ENCODE peak calls at places on chromosomes 1 and 21, in eight cellular contexts. O is heart right ventricle, L is A549, R is tibial nerve, Y is dorsolateral prefrontal cortex, P is adrenal gland, I is heart left ventricle, D is IMR-90. X is an unnamed sample.

GRCh38 chr1:107593436-107594209 is 371.4 kb downstream of the VAV3 start:
- DNase-seq in O (no peak), L (no peak), R (no peak), Y (no peak), P (no peak), I (no peak), D (no peak), X (peak)

GRCh38 chr1:95086949-95087533 is 14.3 kb upstream of the ALG14 start:
- DNase-seq in O (no peak), L (peak), R (no peak), Y (no peak), P (no peak), I (no peak), D (peak), X (peak)

GRCh38 chr1:33578557-33579448 is 106.4 kb downstream of the ZSCAN20 start:
- DNase-seq in O (no peak), L (no peak), R (no peak), Y (no peak), P (no peak), I (no peak), D (no peak), X (no peak)

GRCh38 chr1:36137776-36138175 is 11.5 kb downstream of the TRAPPC3 start:
- DNase-seq in O (no peak), L (no peak), R (no peak), Y (no peak), P (no peak), I (no peak), D (no peak), X (no peak)

GRCh38 chr1:20029178-20029912 is 40.6 kb upstream of the PLA2G5 start:
- DNase-seq in O (peak), L (no peak), R (no peak), Y (no peak), P (no peak), I (peak), D (no peak), X (no peak)

GRCh38 chr1:27027575-27028250 is 15.1 kb upstream of the TENT5B start:
- DNase-seq in O (no peak), L (no peak), R (no peak), Y (no peak), P (no peak), I (no peak), D (no peak), X (no peak)

GRCh38 chr21:43928230-43928607 is 63.2 kb downstream of the AGPAT3 start:
- DNase-seq in O (no peak), L (no peak), R (no peak), Y (no peak), P (no peak), I (peak), D (no peak), X (no peak)

GRCh38 chr1:220483700-220484099 is 44.2 kb upstream of the MARK1 start:
- DNase-seq in O (no peak), L (peak), R (no peak), Y (no peak), P (no peak), I (peak), D (no peak), X (no peak)

GRCh38 chr1:209879539-209879938 is 51.8 kb downstream of the UTP25 start:
- DNase-seq in O (no peak), L (peak), R (no peak), Y (peak), P (no peak), I (no peak), D (no peak), X (peak)

GRCh38 chr21:45228171-45228641 is 59.5 kb downstream of the POFUT2 start:
- DNase-seq in O (no peak), L (peak), R (no peak), Y (no peak), P (no peak), I (no peak), D (peak), X (peak)

GRCh38 chr21:37164742-37165141 is 91.7 kb downstream of the TTC3 start:
- DNase-seq in O (no peak), L (no peak), R (no peak), Y (no peak), P (no peak), I (no peak), D (no peak), X (no peak)

GRCh38 chr21:37168666-37169065 is 95.6 kb downstream of the TTC3 start:
- DNase-seq in O (no peak), L (no peak), R (no peak), Y (no peak), P (no peak), I (no peak), D (no peak), X (no peak)

GRCh38 chr21:37172646-37173045 is 94.5 kb downstream of the VPS26C start:
- DNase-seq in O (no peak), L (no peak), R (no peak), Y (no peak), P (no peak), I (no peak), D (no peak), X (no peak)

GRCh38 chr21:37165606-37166005 is 92.6 kb downstream of the TTC3 start:
- DNase-seq in O (no peak), L (no peak), R (no peak), Y (no peak), P (no peak), I (no peak), D (no peak), X (no peak)

DNA sequence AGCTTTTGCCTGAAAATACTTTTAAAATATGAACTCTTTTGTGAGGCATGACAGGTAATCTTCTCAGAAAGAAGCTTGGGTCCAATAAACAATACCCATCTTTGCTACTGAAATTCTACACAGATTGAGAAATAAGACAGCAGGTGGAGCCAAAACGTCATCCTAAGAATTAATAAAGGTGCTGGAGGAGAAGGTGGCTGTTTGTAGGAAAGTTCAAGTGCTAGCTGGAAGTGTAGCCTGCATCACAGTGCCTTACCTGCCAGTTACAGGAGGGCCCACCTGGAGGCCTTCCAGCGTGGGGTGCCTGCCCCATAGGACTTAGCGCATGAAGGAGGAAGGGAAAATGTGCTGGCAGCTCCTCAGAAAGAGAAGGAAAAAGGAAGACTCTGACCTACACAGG is 93.7 kb downstream of the TTC3 start:
- DNase-seq in O (no peak), L (peak), R (no peak), Y (no peak), P (no peak), I (no peak), D (no peak), X (peak)
- TF ChIP-seq CTCF in O (peak), L (peak), R (no peak), Y (peak), P (peak), I (peak), D (peak), X (peak)

GRCh38 chr1:159921251-159921650 is 4.1 kb downstream of the TAGLN2 start:
- DNase-seq in O (no peak), L (no peak), R (no peak), Y (no peak), P (no peak), I (no peak), D (peak), X (no peak)

GRCh38 chr1:159919236-159919865 is 6.0 kb downstream of the TAGLN2 start:
- DNase-seq in O (no peak), L (no peak), R (no peak), Y (no peak), P (no peak), I (peak), D (no peak), X (no peak)

GRCh38 chr1:159921700-159922498 is 3.4 kb downstream of the TAGLN2 start:
- DNase-seq in O (peak), L (no peak), R (no peak), Y (no peak), P (no peak), I (peak), D (peak), X (no peak)

GRCh38 chr1:159920202-159920601 is 5.1 kb downstream of the TAGLN2 start:
- DNase-seq in O (no peak), L (no peak), R (no peak), Y (no peak), P (no peak), I (peak), D (no peak), X (no peak)

DNA sequence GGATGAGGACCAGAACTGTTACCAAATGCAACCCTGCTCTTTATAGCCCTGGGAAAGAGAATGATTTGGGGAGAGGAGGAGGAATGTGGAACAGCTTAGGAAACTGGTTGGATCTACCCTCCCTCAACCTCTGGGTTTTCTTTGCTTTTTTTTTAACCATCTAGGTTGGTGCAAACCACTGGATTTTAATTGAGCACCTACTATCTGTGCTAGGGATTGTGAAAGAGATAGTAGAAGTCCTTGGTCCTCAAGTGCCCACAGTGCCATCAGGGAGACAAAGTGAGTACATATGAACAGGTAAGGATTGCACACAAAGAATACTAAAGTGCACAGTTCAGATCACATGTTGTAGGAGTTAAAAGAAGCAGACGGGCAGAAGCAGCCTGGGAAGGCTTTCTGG is 4.7 kb downstream of the TAGLN2 start:
- DNase-seq in O (no peak), L (no peak), R (no peak), Y (no peak), P (no peak), I (no peak), D (no peak), X (no peak)
- H3K27ac ChIP-seq in O (peak), L (peak), R (no peak), Y (no peak), P (no peak), I (no peak), D (no peak), X (peak)

GRCh38 chr21:31901342-31901741 is 28.5 kb downstream of the HUNK start:
- DNase-seq in O (no peak), L (no peak), R (no peak), Y (no peak), P (no peak), I (no peak), D (no peak), X (no peak)
- TF ChIP-seq CTCF in O (no peak), L (no peak), R (no peak), Y (no peak), P (no peak), I (no peak), D (no peak), X (no peak)

GRCh38 chr1:43292151-43292550 is 6.8 kb upstream of the C1orf210 start:
- DNase-seq in O (no peak), L (no peak), R (no peak), Y (no peak), P (no peak), I (no peak), D (no peak), X (no peak)

GRCh38 chr1:43288058-43288784 is 2.8 kb upstream of the C1orf210 start:
- DNase-seq in O (no peak), L (no peak), R (no peak), Y (no peak), P (no peak), I (peak), D (no peak), X (no peak)

GRCh38 chr1:43286533-43286932 is 1.2 kb upstream of the C1orf210 start:
- DNase-seq in O (no peak), L (no peak), R (no peak), Y (no peak), P (no peak), I (no peak), D (no peak), X (no peak)

GRCh38 chr1:43286115-43286514 is 734 bp upstream of the C1orf210 start:
- DNase-seq in O (no peak), L (no peak), R (no peak), Y (no peak), P (no peak), I (peak), D (no peak), X (no peak)

DNA sequence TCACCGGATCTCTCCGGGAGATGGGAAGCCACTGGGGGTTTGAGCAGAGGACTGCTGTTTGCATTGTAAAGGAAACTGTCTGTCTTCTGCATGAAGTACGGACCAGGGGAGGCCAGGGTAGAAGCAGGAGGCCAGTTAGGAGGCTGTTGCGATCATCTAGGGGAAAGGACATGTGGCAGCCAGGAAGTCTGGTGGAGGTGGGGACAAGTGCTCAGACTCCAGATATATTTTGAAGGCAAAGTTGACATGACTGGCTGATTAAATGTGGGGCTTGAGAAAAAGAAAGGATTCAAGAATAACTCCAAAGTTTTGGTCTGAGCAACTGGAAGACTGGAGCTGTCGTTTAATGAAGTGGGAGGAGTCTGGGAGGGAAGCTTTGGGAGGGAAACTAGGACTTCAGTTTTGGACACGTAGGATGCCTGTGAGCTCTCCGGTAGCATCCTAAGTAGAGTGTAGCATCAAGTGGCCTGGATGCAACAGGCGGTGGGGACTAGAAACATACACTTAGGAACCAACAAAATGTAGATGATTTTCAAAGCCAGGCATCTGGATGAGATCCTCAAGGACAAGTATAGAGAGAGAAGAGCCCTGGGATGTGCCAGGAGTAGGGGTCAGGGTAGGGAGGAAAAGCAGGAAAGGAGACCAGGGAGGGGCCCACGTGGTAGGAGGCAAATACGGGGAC is 3.5 kb upstream of the C1orf210 start:
- DNase-seq in O (no peak), L (no peak), R (no peak), Y (no peak), P (no peak), I (peak), D (no peak), X (no peak)
- H3K27ac ChIP-seq in O (no peak), L (no peak), R (no peak), Y (peak), P (no peak), I (no peak), D (no peak), X (no peak)

DNA sequence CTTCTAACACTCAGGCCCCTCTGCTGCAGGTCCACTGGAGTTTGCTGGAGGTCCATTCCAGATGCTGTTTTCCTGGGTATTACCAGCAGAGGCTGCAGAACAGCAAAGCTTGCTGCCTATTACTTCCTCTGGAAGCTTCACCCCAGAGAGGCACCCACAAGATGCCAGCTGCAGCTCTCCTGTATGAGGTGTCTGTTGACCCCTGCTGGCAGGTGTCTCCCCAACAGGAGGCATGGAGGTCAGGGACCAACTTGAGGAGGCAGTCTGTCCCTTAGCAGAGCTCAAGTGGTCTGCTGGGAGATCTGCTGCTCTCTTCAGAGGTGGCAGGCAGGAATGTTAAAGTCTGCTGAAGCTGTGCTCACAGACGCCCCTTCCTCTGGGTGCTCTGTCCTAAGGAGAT is 204.8 kb downstream of the FCRL5 start:
- DNase-seq in O (no peak), L (no peak), R (no peak), Y (no peak), P (no peak), I (no peak), D (no peak), X (no peak)
- TF ChIP-seq CTCF in O (no peak), L (no peak), R (no peak), Y (no peak), P (no peak), I (no peak), D (no peak), X (no peak)

GRCh38 chr1:96596226-96596625 is 125.4 kb upstream of the PTBP2 start:
- DNase-seq in O (no peak), L (peak), R (no peak), Y (no peak), P (no peak), I (no peak), D (peak), X (peak)

GRCh38 chr1:96598416-96599168 is 123.0 kb upstream of the PTBP2 start:
- DNase-seq in O (no peak), L (no peak), R (no peak), Y (no peak), P (no peak), I (no peak), D (peak), X (no peak)
- H3K27ac ChIP-seq in O (no peak), L (no peak), R (no peak), Y (peak), P (no peak), I (no peak), D (peak), X (no peak)

DNA sequence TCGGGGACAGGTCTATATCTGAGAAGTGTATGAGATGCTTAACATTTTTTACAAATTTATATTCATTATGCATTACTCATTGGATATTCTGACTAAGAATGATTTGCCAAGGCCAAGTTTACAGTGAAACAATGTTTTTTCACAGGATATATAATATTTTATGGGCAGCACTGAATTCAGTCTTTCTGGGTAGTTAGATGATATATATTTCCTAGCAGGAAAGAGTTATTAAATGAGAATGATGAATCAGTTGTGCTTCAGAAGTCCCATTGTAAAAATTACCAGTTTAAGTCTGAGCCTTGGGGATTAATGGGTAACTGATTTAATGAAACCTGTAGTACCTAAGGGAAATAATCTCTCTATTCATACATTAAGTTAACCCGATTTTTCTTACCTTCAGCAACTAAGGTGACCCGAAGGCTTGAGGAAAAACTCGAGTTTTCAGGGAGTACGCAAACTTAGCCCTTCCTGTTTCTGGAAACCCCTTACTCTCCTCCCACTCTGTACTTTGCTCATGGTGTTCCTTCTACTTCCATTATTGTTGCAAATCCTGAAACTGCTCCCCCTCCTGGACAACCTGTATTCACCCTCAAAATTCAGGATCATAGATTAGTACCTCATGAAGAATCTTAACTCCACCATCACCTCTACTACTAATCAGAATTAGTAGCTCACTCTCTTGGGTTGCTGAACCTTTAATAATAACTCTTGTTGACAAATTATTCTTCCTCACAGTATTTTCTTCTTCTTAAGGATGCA is 135.1 kb downstream of the AK5 start:
- DNase-seq in O (no peak), L (peak), R (no peak), Y (no peak), P (no peak), I (no peak), D (peak), X (no peak)
- TF ChIP-seq CTCF in O (no peak), L (peak), R (peak), Y (peak), P (peak), I (no peak), D (peak), X (no peak)

DNA sequence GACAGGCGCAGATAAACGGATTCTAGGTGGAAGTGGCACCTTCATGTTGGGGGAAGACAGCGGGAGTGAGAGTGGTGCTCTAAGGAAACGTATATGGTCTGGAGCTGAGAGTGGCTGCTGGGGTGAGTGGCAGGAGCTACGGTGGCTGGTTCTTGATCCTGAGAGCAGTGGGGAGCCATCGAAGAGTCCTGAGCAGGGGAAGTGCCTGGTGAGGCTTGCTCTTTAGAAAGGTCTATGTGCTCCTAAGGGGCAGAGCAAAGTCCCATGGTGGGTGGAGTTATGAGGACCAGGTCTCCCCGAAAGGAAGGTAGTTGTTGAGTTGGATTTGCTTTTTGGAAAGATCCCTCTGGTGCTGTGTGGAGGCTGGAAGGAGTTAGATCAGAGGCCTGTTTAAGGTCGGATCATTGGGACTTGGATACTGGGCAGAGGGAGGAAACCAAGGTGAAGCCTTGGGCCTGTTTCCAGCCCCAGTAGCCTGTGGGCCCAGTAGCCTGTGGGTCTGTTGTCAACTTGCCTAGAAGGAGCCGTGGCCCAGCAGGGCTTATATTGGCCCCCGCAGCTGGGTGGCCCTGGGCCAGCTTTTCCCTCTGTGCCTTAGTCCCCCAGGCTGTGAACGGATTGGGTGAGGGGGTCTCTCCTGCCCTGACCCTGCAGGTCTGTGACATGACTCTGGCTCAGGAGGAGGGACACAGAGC is 33.0 kb downstream of the ACOT11 start:
- DNase-seq in O (no peak), L (no peak), R (no peak), Y (no peak), P (no peak), I (no peak), D (no peak), X (no peak)
- H3K27ac ChIP-seq in O (peak), L (no peak), R (peak), Y (peak), P (peak), I (peak), D (no peak), X (peak)

X was measured in RWPE1.